ENCODE peak calls at places on chromosomes 12 and 14, in five cellular contexts. X, S, M, G and B are unnamed samples.

GRCh38 chr12:85007836-85008235 is 28.2 kb downstream of the TSPAN19 start:
- DNase-seq in M (no peak), S (peak; percentile 13), X (peak; percentile 5), G (no peak), B (no peak)

GRCh38 chr14:101475468-101476257 is 85.6 kb upstream of the DIO3 start:
- DNase-seq in X (peak; percentile 81), M (peak; percentile 72), G (no peak), S (peak; percentile 85), B (no peak)

GRCh38 chr12:92156704-92157395 is 11.2 kb upstream of the BTG1 start:
- DNase-seq in S (no peak), X (no peak), G (no peak), M (no peak), B (no peak)

GRCh38 chr14:84533181-84533580 is 996.8 kb upstream of the FLRT2 start:
- DNase-seq in S (no peak), G (no peak), M (no peak), X (no peak), B (no peak)

GRCh38 chr14:101071493-101071891 is 168.0 kb upstream of the RTL1 start:
- DNase-seq in M (no peak), G (peak; percentile 4), S (no peak), X (no peak), B (no peak)

GRCh38 chr14:58690801-58691516 is 53.2 kb downstream of the DACT1 start:
- DNase-seq in S (no peak), M (no peak), G (no peak), X (no peak), B (no peak)

GRCh38 chr12:69952890-69953289 is 127.9 kb downstream of the MYRFL start:
- DNase-seq in X (no peak), M (no peak), S (no peak), G (no peak), B (no peak)

GRCh38 chr12:132557969-132558856 is 52.2 kb downstream of the LRCOL1 start:
- DNase-seq in X (no peak), G (no peak), S (no peak), M (no peak), B (no peak)

GRCh38 chr14:63922696-63923421 is 70.1 kb downstream of the SYNE2 start:
- DNase-seq in G (peak; percentile 60), X (peak; percentile 17), M (no peak), S (peak; percentile 88), B (no peak)

GRCh38 chr14:51302319-51303030 is 62.4 kb downstream of the TMX1 start:
- DNase-seq in M (no peak), X (no peak), S (no peak), G (no peak), B (no peak)

GRCh38 chr14:74988131-74988530 is 14.6 kb upstream of the EIF2B2 start:
- DNase-seq in S (peak; percentile 54), M (no peak), X (peak; percentile 75), G (peak; percentile 48), B (no peak)

GRCh38 chr12:108896331-108896730 is 16.4 kb downstream of the DAO start:
- DNase-seq in S (no peak), X (no peak), G (no peak), M (no peak), B (no peak)

GRCh38 chr12:41663487-41664258 is 475.6 kb downstream of the PDZRN4 start:
- DNase-seq in G (no peak), M (no peak), S (peak; percentile 39), X (peak; percentile 20), B (no peak)

GRCh38 chr12:61367281-61367785 is 892.9 kb upstream of the USP15 start:
- DNase-seq in S (no peak), M (no peak), X (no peak), G (no peak), B (no peak)

GRCh38 chr12:1993871-1994371 is 10.3 kb downstream of the DCP1B start:
- DNase-seq in G (no peak), S (no peak), X (peak; percentile 95), M (no peak), B (no peak)

GRCh38 chr12:114311966-114312365 is 94.0 kb downstream of the TBX5 start:
- DNase-seq in S (no peak), M (no peak), X (peak; percentile 20), G (no peak), B (no peak)

GRCh38 chr12:126337556-126337955 is 1272.3 kb downstream of the AACS start:
- DNase-seq in G (no peak), M (no peak), S (no peak), X (no peak), B (no peak)

GRCh38 chr14:68458840-68459469 is 333.9 kb downstream of the ZFP36L1 start:
- DNase-seq in S (peak; percentile 100), M (peak; percentile 76), X (peak; percentile 87), G (peak; percentile 74), B (peak; percentile 54)

GRCh38 chr12:55681142-55682077 is 26.3 kb downstream of the ITGA7 start:
- DNase-seq in M (no peak), S (peak; percentile 92), G (no peak), X (peak; percentile 51), B (peak; percentile 78)

GRCh38 chr14:36870776-36871175 is 209.1 kb downstream of the PAX9 start:
- DNase-seq in X (no peak), M (no peak), G (no peak), S (no peak), B (no peak)

GRCh38 chr12:56829908-56830307 is 66.8 kb downstream of the HSD17B6 start:
- DNase-seq in X (no peak), M (no peak), G (no peak), S (no peak), B (no peak)

GRCh38 chr12:82880442-82880901 is 193.8 kb downstream of the TMTC2 start:
- DNase-seq in M (no peak), S (no peak), G (no peak), X (peak; percentile 4), B (no peak)

GRCh38 chr14:49497725-49498348 is 88.3 kb downstream of the RPS29 start:
- DNase-seq in S (peak; percentile 77), X (peak; percentile 74), G (no peak), M (no peak), B (no peak)

GRCh38 chr14:69712637-69713088 is 54.3 kb upstream of the SRSF5 start:
- DNase-seq in M (peak; percentile 47), S (no peak), G (peak; percentile 63), X (no peak), B (peak; percentile 62)

GRCh38 chr14:78566017-78566858 is 396.1 kb downstream of the NRXN3 start:
- DNase-seq in S (peak; percentile 62), X (peak; percentile 46), M (peak; percentile 23), G (peak; percentile 35), B (peak; percentile 63)

GRCh38 chr12:52126605-52127578 is 47.4 kb downstream of the SMIM41 start:
- DNase-seq in M (peak; percentile 49), S (no peak), G (peak; percentile 17), X (peak; percentile 39), B (peak; percentile 62)

GRCh38 chr14:103161054-103161397 is 37.8 kb downstream of the TNFAIP2 start:
- DNase-seq in X (no peak), G (peak; percentile 61), M (no peak), S (no peak), B (no peak)

GRCh38 chr12:83997425-83997824 is 915.2 kb downstream of the SLC6A15 start:
- DNase-seq in M (no peak), G (no peak), S (no peak), X (no peak), B (no peak)

GRCh38 chr12:95996034-95996658 is at the start of gene HAL:
- DNase-seq in M (no peak), G (no peak), S (peak; percentile 29), X (no peak), B (no peak)

GRCh38 chr14:35406090-35406489 is 1.5 kb upstream of the NFKBIA start:
- DNase-seq in G (no peak), S (no peak), X (no peak), M (no peak), B (no peak)

GRCh38 chr14:68703093-68703492 is 89.8 kb downstream of the ZFP36L1 start:
- DNase-seq in M (peak; percentile 58), X (peak; percentile 81), G (no peak), S (peak; percentile 58), B (no peak)

GRCh38 chr14:94971750-94972149 is 185.6 kb downstream of the DICER1 start:
- DNase-seq in S (no peak), X (no peak), G (peak; percentile 75), M (peak; percentile 50), B (peak; percentile 31)
- TF ChIP-seq POLR2A in S (no peak), X (no peak), G (no peak), M (no peak), B (no peak)

GRCh38 chr12:64323476-64324225 is 66.9 kb downstream of the C12orf56 start:
- DNase-seq in X (no peak), M (no peak), G (no peak), S (peak; percentile 4), B (no peak)

GRCh38 chr12:64320611-64321010 is 69.9 kb downstream of the C12orf56 start:
- DNase-seq in X (no peak), M (no peak), S (no peak), G (no peak), B (no peak)

GRCh38 chr12:64323006-64323405 is 67.6 kb downstream of the C12orf56 start:
- DNase-seq in X (no peak), S (no peak), M (no peak), G (no peak), B (no peak)

DNA sequence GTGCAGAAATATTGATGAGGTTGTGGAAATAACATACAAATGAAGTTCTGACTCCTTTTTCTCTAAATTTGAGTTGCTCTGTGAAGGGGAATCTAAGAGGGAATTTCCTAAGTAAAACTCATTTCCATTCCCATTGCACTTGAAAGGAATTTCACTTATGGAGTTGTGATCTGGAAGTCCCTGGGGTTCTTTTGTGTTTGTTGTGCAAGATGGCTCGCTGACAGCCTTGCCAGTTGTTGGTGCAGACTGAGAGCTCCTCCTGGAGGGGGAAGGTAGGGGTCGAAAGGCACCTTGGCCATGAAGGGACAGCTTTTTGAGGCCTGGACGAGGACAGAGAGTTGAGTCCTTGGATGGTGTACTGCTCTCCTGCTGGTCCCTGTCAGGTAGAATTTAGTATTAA is 72.0 kb downstream of the C12orf56 start:
- DNase-seq in M (no peak), X (peak; percentile 4), G (no peak), S (peak; percentile 41), B (no peak)
- TF ChIP-seq CTCF in M (no peak), X (no peak), G (no peak), S (no peak), B (no peak)

DNA sequence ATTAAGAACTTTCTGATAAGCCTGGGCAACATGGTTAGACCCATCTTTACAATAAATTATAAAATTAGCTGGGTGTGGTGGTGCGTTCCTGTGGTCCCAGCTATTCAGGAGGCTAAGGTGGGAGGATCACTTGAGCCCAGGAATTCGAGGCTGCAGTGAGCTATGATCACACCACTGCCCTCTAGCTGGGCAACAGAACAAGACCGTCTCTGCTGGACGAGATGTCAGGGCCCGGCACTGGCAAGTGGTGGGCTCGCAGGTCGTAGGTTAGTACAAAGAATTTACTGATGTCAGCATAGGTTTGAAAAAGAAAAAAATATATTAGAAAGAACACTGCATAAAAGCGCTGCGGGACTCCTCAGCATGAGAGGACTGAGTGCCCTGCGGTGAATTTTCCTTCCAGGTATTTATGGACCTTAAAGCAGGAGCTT is 15.7 kb upstream of the VSIG10 start:
- DNase-seq in X (no peak), S (no peak), G (no peak), M (no peak), B (no peak)
- H3K27ac ChIP-seq in X (no peak overlapping the region), S (no peak overlapping the region), G (no peak overlapping the region), M (no peak overlapping the region), B (no peak overlapping the region)

GRCh38 chr12:43069768-43070221 is 480.2 kb upstream of the PRICKLE1 start:
- DNase-seq in M (peak; percentile 24), G (no peak), X (peak; percentile 12), S (no peak), B (peak; percentile 35)
- TF ChIP-seq POLR2A in M (no peak), G (no peak), X (no peak), S (no peak), B (no peak)